ENCODE peak calls at places on chromosomes 7 and 10, in eight cellular contexts. D, F, P, O, T, U, Z and E are unnamed samples.

GRCh38 chr7:47482013-47482761 is 99.7 kb downstream of the TNS3 start:
- DNase-seq in F (peak; percentile 92), Z (peak; percentile 83), D (no peak), O (peak; percentile 86), T (peak; percentile 74), P (no peak), U (no peak), E (no peak)

GRCh38 chr7:138837627-138838026 is 39.6 kb upstream of the ATP6V0A4 start:
- DNase-seq in P (no peak), D (no peak), U (no peak), O (no peak), T (no peak), Z (peak; percentile 62), F (no peak), E (no peak)

GRCh38 chr7:6614941-6615737 is at the start of gene ZNF853:
- DNase-seq in F (no peak), P (no peak), D (no peak), O (no peak), T (peak; percentile 80), U (no peak), Z (no peak), E (no peak)

GRCh38 chr10:33010132-33011037 is 52.4 kb upstream of the ITGB1 start:
- DNase-seq in D (no peak), T (peak; percentile 23), F (peak; percentile 83), O (no peak), U (no peak), Z (peak; percentile 37), P (no peak), E (no peak)

GRCh38 chr7:98826811-98827231 is 43.0 kb downstream of the TMEM130 start:
- DNase-seq in U (no peak), O (peak; percentile 96), F (no peak), P (no peak), T (no peak), Z (no peak), D (no peak), E (no peak)

GRCh38 chr7:371119-371778 is 81.3 kb downstream of the FOXL3 start:
- DNase-seq in P (no peak), U (no peak), Z (no peak), F (no peak), O (no peak), D (no peak), T (no peak), E (no peak)

GRCh38 chr7:150406565-150407421 is 27.7 kb downstream of the ZNF775 start:
- DNase-seq in U (peak; percentile 83), Z (peak; percentile 13), D (peak; percentile 73), T (no peak), O (peak; percentile 40), P (no peak), F (no peak), E (peak; percentile 54)

GRCh38 chr7:151722533-151722932 is 154.4 kb downstream of the PRKAG2 start:
- DNase-seq in O (no peak), Z (no peak), D (no peak), U (no peak), F (no peak), P (no peak), T (peak; percentile 55), E (no peak)

GRCh38 chr10:12351447-12351846 is 2.1 kb downstream of the CAMK1D start:
- DNase-seq in T (no peak), Z (no peak), D (no peak), U (peak; percentile 59), F (no peak), O (no peak), P (no peak), E (no peak)

GRCh38 chr10:110634527-110635209 is 9.5 kb upstream of the RBM20 start:
- DNase-seq in T (no peak), D (no peak), F (no peak), P (no peak), O (no peak), U (no peak), Z (no peak), E (no peak)

GRCh38 chr10:18659784-18660561 is 742 bp downstream of the ARL5B start:
- DNase-seq in Z (no peak), U (peak; percentile 53), F (peak; percentile 50), T (peak; percentile 33), O (no peak), P (no peak), D (no peak), E (peak; percentile 17)

GRCh38 chr10:47311900-47312662 is 10.2 kb upstream of the GDF2 start:
- DNase-seq in D (peak; percentile 92), T (peak; percentile 89), O (peak; percentile 82), P (no peak), Z (peak; percentile 46), F (peak; percentile 50), U (peak; percentile 71), E (peak; percentile 85)

GRCh38 chr10:110912374-110912773 is 6.6 kb downstream of the BBIP1 start:
- DNase-seq in Z (no peak), D (no peak), O (no peak), F (peak; percentile 62), P (no peak), T (no peak), U (no peak), E (no peak)

GRCh38 chr7:31763548-31763947 is 76.5 kb downstream of the PPP1R17 start:
- DNase-seq in T (no peak), U (no peak), F (no peak), D (no peak), O (no peak), Z (no peak), P (no peak), E (no peak)
- TF ChIP-seq CTCF in T (peak; percentile 20), U (peak; percentile 18), F (peak; percentile 36), D (no peak), O (no peak), Z (peak; percentile 1), P (no peak), E (no peak)

DNA sequence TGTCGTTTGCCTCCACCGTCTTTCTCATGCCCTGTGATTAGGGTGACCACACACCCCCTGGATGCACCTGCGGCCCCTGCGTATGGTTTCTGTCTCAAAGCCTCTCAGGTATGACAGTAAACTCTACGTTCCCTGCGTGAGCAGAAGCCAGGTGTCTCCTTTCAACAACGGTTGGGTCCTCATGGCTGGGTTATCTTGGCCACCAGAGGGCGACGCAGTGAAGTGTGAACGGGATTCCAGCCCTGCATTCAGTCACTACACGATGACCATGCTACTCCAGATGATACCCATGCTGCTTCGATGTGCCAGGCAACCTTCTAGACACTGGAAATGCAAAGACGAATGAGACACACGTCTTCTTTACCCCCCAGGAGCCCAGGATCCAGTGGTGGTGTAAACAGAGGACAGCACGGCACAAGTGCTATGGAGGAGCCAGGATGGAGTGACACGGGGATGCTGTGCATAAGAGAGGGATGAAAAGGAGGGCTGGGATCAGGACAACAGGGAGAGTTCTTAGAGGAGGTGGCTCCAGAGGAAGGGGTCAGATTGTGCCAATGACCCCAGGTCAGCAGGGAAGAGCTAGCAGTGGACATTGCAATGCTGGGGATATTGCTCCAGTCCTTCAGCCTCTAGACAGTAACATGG is 228.1 kb upstream of the PFKP start:
- DNase-seq in T (peak; percentile 68), D (no peak), U (peak; percentile 26), Z (peak; percentile 48), O (peak; percentile 19), P (no peak), F (no peak), E (peak; percentile 50)
- TF ChIP-seq CTCF in T (peak; percentile 33), D (peak; percentile 43), U (peak; percentile 53), Z (peak; percentile 78), O (peak; percentile 32), P (no peak), F (peak; percentile 34), E (peak; percentile 29)

GRCh38 chr10:24723788-24724380 is at the start of gene ARHGAP21:
- DNase-seq in T (peak; percentile 75), Z (peak; percentile 73), F (peak; percentile 87), U (peak; percentile 62), P (no peak), D (peak; percentile 87), O (peak; percentile 80), E (peak; percentile 70)
- TF ChIP-seq CTCF in T (peak; percentile 9), Z (no peak), F (peak; percentile 2), U (no peak), P (no peak), D (no peak), O (no peak), E (no peak)

GRCh38 chr7:38716397-38716796 is 85.2 kb upstream of the AMPH start:
- DNase-seq in T (no peak), P (no peak), Z (no peak), F (no peak), U (no peak), O (no peak), D (no peak), E (no peak)
- TF ChIP-seq CTCF in T (peak; percentile 6), P (no peak), Z (peak; percentile 12), F (no peak), U (no peak), O (no peak), D (no peak), E (no peak)

GRCh38 chr10:102545997-102546396 is 42.2 kb downstream of the SUFU start:
- DNase-seq in T (no peak), U (no peak), F (no peak), O (no peak), Z (no peak), P (no peak), D (no peak), E (no peak)

GRCh38 chr10:102546606-102547310 is 43.0 kb downstream of the SUFU start:
- DNase-seq in F (peak; percentile 59), O (no peak), P (no peak), D (no peak), T (no peak), Z (no peak), U (no peak), E (no peak)

GRCh38 chr10:102549549-102549948 is 45.8 kb downstream of the SUFU start:
- DNase-seq in T (no peak), Z (no peak), P (no peak), U (no peak), O (peak; percentile 55), F (no peak), D (no peak), E (no peak)

GRCh38 chr10:102542800-102543418 is 39.1 kb downstream of the SUFU start:
- DNase-seq in T (no peak), D (no peak), P (no peak), O (no peak), F (peak; percentile 10), U (no peak), Z (no peak), E (no peak)

DNA sequence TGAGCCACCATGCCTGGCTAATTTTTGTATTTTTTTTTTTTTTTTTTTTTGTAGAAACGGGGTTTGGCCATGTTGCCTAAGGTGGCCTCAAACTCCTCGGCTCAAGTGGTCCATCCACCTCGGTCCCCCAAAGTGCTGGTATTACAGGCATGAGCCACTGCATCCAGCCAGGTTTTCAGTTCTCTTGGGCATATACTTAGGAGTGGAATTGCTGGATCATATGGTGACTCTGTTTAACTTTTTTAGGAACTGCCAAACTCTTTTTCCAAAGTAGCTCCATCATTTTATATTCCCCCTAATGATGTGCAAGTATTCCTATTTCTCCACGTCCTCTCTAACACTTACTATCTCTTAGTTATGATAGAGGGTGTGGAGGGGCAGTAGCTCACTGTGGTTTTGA is 41.5 kb downstream of the SUFU start:
- DNase-seq in U (no peak), Z (no peak), O (no peak), P (no peak), D (no peak), T (no peak), F (no peak), E (no peak)
- TF ChIP-seq CTCF in U (no peak), Z (no peak), O (no peak), P (no peak), D (no peak), T (no peak), F (no peak), E (no peak)